ENCODE peak calls at places on chromosomes 13 and 19, in four cellular contexts. L, E, M and Y are unnamed samples. For H3K9me3, the result is how much of the 10 kb centered on the place peaks cover.

GRCh38 chr13:97976551-97977375 is 23.3 kb downstream of the IPO5 start:
- DNase-seq in M (no peak), E (peak), L (peak), Y (no peak)

GRCh38 chr13:35836476-35836875 is 294.7 kb downstream of the DCLK1 start:
- DNase-seq in M (no peak), E (no peak), L (no peak), Y (no peak)

GRCh38 chr13:104779311-104779710 is 1713.1 kb upstream of the SLC10A2 start:
- DNase-seq in L (no peak), E (no peak), M (no peak), Y (no peak)

GRCh38 chr13:107031691-107032090 is 463.8 kb upstream of the ARGLU1 start:
- DNase-seq in M (no peak), L (no peak), E (no peak), Y (no peak)

GRCh38 chr19:40157059-40157458 is 34.2 kb upstream of the MAP3K10 start:
- DNase-seq in M (no peak), E (no peak), L (no peak), Y (no peak)

GRCh38 chr13:79501538-79502232 is 20.7 kb downstream of the NDFIP2 start:
- DNase-seq in L (no peak), E (no peak), M (no peak), Y (no peak)

GRCh38 chr19:30378701-30379100 is 6.5 kb downstream of the ZNF536 start:
- DNase-seq in M (no peak), E (no peak), L (no peak), Y (no peak)

GRCh38 chr13:76523740-76524382 is 362.3 kb downstream of the KCTD12 start:
- DNase-seq in E (no peak), M (no peak), L (no peak), Y (no peak)

GRCh38 chr13:95261956-95262355 is 39.3 kb downstream of the ABCC4 start:
- DNase-seq in E (no peak), L (no peak), M (no peak), Y (no peak)

GRCh38 chr13:40261947-40262346 is 404.5 kb downstream of the FOXO1 start:
- DNase-seq in E (no peak), L (no peak), M (no peak), Y (no peak)

GRCh38 chr19:50209131-50209530 is 5.7 kb downstream of the MYH14 start:
- DNase-seq in M (no peak), E (no peak), L (no peak), Y (no peak)

GRCh38 chr13:70108276-70108845 is at the start of gene KLHL1:
- DNase-seq in E (no peak), L (no peak), M (no peak), Y (no peak)

GRCh38 chr13:62684359-62684758 is 1268.7 kb upstream of the PCDH20 start:
- DNase-seq in M (no peak), L (no peak), E (no peak), Y (no peak)

GRCh38 chr13:113427562-113428468 is 25.5 kb downstream of the ADPRHL1 start:
- DNase-seq in M (no peak), E (no peak), L (no peak), Y (no peak)

GRCh38 chr19:19860756-19861390 is 4.8 kb upstream of the ZNF253 start:
- DNase-seq in E (no peak), M (no peak), L (peak), Y (peak)

GRCh38 chr19:10797078-10797477 is 38.9 kb downstream of the TMED1 start:
- DNase-seq in L (no peak), M (no peak), E (no peak), Y (peak)

GRCh38 chr19:54481326-54481930 is 8.3 kb upstream of the CDC42EP5 start:
- DNase-seq in E (no peak), M (no peak), L (peak), Y (no peak)

GRCh38 chr19:18290250-18291018 is 9.0 kb upstream of the JUND start:
- DNase-seq in L (no peak), M (peak), E (peak), Y (peak)

GRCh38 chr13:23966221-23966690 is 69.0 kb upstream of the C1QTNF9B start:
- DNase-seq in M (no peak), L (no peak), E (no peak), Y (no peak)

GRCh38 chr13:75812751-75813181 is 176.6 kb downstream of the LMO7 start:
- DNase-seq in E (no peak), L (no peak), M (no peak), Y (no peak)

GRCh38 chr19:2984196-2984490 is 6.8 kb downstream of the TLE6 start:
- DNase-seq in E (no peak), M (no peak), L (no peak), Y (no peak)

GRCh38 chr19:31099470-31100190 is 249.6 kb downstream of the TSHZ3 start:
- DNase-seq in M (no peak), L (no peak), E (no peak), Y (no peak)

GRCh38 chr19:2199215-2199614 is 35.5 kb downstream of the DOT1L start:
- DNase-seq in M (no peak), L (no peak), E (no peak), Y (no peak)

GRCh38 chr13:45456196-45456972 is 8.4 kb upstream of the COG3 start:
- DNase-seq in E (no peak), M (no peak), L (no peak), Y (no peak)

GRCh38 chr19:53254451-53255341 is at the start of gene ZNF677:
- DNase-seq in L (peak), M (peak), E (peak), Y (peak)
- H3K9me3 ChIP-seq in L (under half), M (under half), E (under half), Y (under half)

DNA sequence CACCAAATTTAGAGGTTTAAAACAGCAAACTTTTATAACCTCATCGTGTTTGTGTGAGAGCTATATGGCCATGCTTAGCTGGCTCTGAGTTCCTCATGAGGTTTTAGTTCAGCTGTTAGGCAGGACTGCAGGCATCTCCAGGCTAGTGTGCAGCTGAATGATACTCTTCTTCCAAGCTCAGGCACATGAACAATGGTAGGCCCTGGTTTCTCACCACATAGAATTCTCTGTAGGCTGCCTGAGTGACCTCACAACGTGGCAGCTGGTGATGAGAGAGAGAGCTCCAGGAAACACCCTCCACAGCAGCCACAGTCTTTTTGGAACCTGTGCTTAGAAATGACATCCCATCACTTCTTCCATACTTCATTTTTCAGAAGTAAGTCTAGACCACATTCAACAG is 540.6 kb upstream of the MIR17HG start:
- DNase-seq in M (no peak), E (no peak), L (no peak), Y (no peak)
- H3K9me3 ChIP-seq in M (under half), E (under half), L (under half), Y (under half)

DNA sequence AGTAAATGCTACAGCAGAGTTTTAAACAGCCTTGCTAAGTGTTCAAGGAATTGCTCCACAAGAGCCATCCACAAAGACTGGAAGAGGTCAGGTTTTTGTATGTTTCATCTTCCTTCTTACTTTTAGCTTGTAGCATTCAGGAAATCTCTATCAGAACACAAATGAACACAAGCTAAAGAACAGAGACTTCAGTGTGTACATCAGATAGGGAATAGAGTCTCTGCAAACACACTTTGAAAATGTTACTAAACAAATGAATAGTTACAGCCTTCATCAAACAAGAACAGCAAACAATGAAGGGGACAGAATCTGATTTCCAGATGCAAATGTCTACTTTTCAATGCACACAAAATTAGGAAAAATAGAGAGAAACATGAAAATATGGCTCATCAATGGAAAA is 7.7 kb downstream of the ZNF563 start:
- DNase-seq in L (no peak), E (no peak), M (no peak), Y (no peak)
- H3K9me3 ChIP-seq in L (under half), E (under half), M (under half), Y (under half)

GRCh38 chr13:60121288-60121687 is 42.4 kb downstream of the DIAPH3 start:
- DNase-seq in L (no peak), M (no peak), E (no peak), Y (no peak)
- H3K9me3 ChIP-seq in L (under half), M (under half), E (under half), Y (under half)

GRCh38 chr19:23343434-23344010 is 51.7 kb downstream of the ZNF91 start:
- DNase-seq in L (no peak), E (no peak), M (no peak), Y (no peak)

GRCh38 chr19:23345838-23346237 is 49.4 kb downstream of the ZNF91 start:
- DNase-seq in E (no peak), L (no peak), M (no peak), Y (no peak)

GRCh38 chr19:23351806-23352205 is 43.5 kb downstream of the ZNF91 start:
- DNase-seq in M (no peak), L (no peak), E (no peak), Y (no peak)

DNA sequence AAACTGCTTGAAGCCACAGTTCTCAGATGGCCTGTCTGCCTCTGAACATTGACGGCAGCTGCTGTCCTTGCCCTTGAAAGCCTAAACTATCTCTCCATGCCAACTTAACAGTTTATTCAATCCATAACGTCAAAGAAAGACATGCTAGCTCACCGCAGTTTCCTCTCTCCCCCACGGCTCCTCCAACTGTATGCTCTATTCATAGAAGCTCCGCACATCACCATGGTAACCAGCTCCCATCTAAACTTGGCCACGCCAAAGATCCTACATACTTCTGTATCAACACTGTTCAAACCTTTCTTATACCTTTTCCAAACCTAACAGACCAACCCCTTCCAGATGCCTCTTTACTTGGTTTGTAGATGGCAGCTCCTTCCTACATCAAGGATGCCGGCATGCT is 48.6 kb downstream of the ZNF91 start:
- DNase-seq in M (no peak), E (no peak), L (no peak), Y (no peak)
- H3K9me3 ChIP-seq in M (under half), E (half or more), L (under half), Y (half or more)